ENCODE peak calls at places on chromosomes 13 and 19, in eight cellular contexts. B, X, M, G, J, I, T and N are unnamed samples. For H3K36me3 and H3K27me3, the result is how much of the 10 kb centered on the place peaks cover.

GRCh38 chr19:14497347-14497921 is 1.5 kb upstream of the GIPC1 start:
- DNase-seq in J (no peak), M (no peak), G (no peak), B (no peak), I (no peak), T (no peak), X (no peak), N (no peak)

GRCh38 chr19:20287070-20287469 is 120.1 kb downstream of the ZNF486 start:
- DNase-seq in M (no peak), I (no peak), G (no peak), B (no peak), T (no peak), X (no peak), J (no peak), N (no peak)

GRCh38 chr19:33273881-33274662 is 28.3 kb downstream of the CEBPA start:
- DNase-seq in T (peak), X (peak), M (peak), I (no peak), G (no peak), J (no peak), B (peak), N (no peak)

GRCh38 chr13:78022164-78022877 is 103.7 kb upstream of the EDNRB start:
- DNase-seq in I (peak), J (no peak), M (peak), B (no peak), T (peak), G (no peak), X (no peak), N (no peak)

GRCh38 chr19:3338541-3339181 is 27.7 kb upstream of the NFIC start:
- DNase-seq in M (no peak), T (peak), X (peak), J (no peak), I (no peak), B (no peak), G (no peak), N (no peak)

GRCh38 chr13:40255551-40255950 is 410.9 kb downstream of the FOXO1 start:
- DNase-seq in M (no peak), J (no peak), X (no peak), G (no peak), I (no peak), T (no peak), B (no peak), N (no peak)

GRCh38 chr19:45117167-45117594 is 24.2 kb downstream of the PPP1R37 start:
- DNase-seq in B (no peak), T (peak), M (no peak), G (no peak), J (no peak), X (no peak), I (no peak), N (no peak)

GRCh38 chr13:94706854-94707399 is 5.4 kb downstream of the SOX21 start:
- DNase-seq in B (no peak), X (no peak), J (peak), M (no peak), T (no peak), G (no peak), I (no peak), N (peak)

GRCh38 chr19:45161715-45162463 is 1.1 kb upstream of the NKPD1 start:
- DNase-seq in I (no peak), M (no peak), G (no peak), X (no peak), B (peak), T (no peak), J (no peak), N (peak)

GRCh38 chr13:51942189-51942588 is 69.1 kb downstream of the ATP7B start:
- DNase-seq in M (no peak), T (no peak), B (no peak), J (no peak), G (no peak), I (no peak), X (no peak), N (no peak)

GRCh38 chr19:19062454-19063182 is 1.2 kb upstream of the SLC25A42 start:
- DNase-seq in X (no peak), M (peak), I (no peak), J (no peak), T (no peak), G (no peak), B (peak), N (no peak)

GRCh38 chr13:85935868-85936467 is 136.7 kb upstream of the SLITRK6 start:
- DNase-seq in G (no peak), M (no peak), T (no peak), I (no peak), X (no peak), B (no peak), J (no peak), N (no peak)

GRCh38 chr13:75635621-75636338 is at the start of gene LMO7:
- DNase-seq in J (peak), I (peak), X (no peak), B (peak), G (peak), T (peak), M (no peak), N (peak)

GRCh38 chr19:11450570-11451326 is 15.3 kb downstream of the PRKCSH start:
- DNase-seq in X (no peak), G (no peak), I (no peak), J (no peak), M (no peak), B (no peak), T (no peak), N (no peak)

GRCh38 chr13:20465218-20465879 is 60.3 kb downstream of the CRYL1 start:
- DNase-seq in T (no peak), J (no peak), M (no peak), B (no peak), I (no peak), G (no peak), X (no peak), N (no peak)

GRCh38 chr19:1650627-1651009 is 1.8 kb downstream of the TCF3 start:
- DNase-seq in G (no peak), B (no peak), X (no peak), M (no peak), J (peak), I (no peak), T (no peak), N (peak)

GRCh38 chr13:113113846-113114271 is 8.3 kb downstream of the F7 start:
- DNase-seq in T (peak), G (no peak), I (no peak), J (no peak), B (no peak), M (no peak), X (peak), N (no peak)

GRCh38 chr13:24150613-24151012 is 9.9 kb upstream of the SPATA13 start:
- DNase-seq in X (no peak), I (no peak), M (no peak), T (no peak), B (no peak), J (no peak), G (no peak), N (no peak)

GRCh38 chr13:40236566-40237168 is 429.8 kb downstream of the FOXO1 start:
- DNase-seq in X (peak), J (no peak), B (no peak), T (no peak), I (no peak), M (no peak), G (peak), N (no peak)

GRCh38 chr13:80000679-80001509 is 340.0 kb downstream of the SPRY2 start:
- DNase-seq in M (no peak), G (no peak), T (no peak), I (no peak), J (no peak), B (no peak), X (no peak), N (no peak)

GRCh38 chr19:43474986-43475705 is 9.7 kb upstream of the LYPD3 start:
- DNase-seq in T (peak), G (peak), I (peak), J (peak), X (peak), M (peak), B (peak), N (peak)

GRCh38 chr19:48670699-48671455 is 1.9 kb downstream of the NTN5 start:
- DNase-seq in T (no peak), B (no peak), M (no peak), I (no peak), J (no peak), G (no peak), X (no peak), N (no peak)

GRCh38 chr13:95494082-95494681 is 58.3 kb upstream of the CLDN10 start:
- DNase-seq in M (peak), T (no peak), X (no peak), G (no peak), I (no peak), J (peak), B (peak), N (peak)

GRCh38 chr13:74966814-74967213 is 515.2 kb downstream of the TBC1D4 start:
- DNase-seq in M (peak), B (no peak), I (peak), T (no peak), J (no peak), G (no peak), X (no peak), N (no peak)

GRCh38 chr19:18514800-18515682 is 6.8 kb downstream of the ELL start:
- DNase-seq in B (peak), J (no peak), T (peak), M (peak), I (peak), G (no peak), X (peak), N (no peak)

GRCh38 chr13:114062754-114063153 is 69.7 kb downstream of the RASA3 start:
- DNase-seq in J (no peak), B (no peak), M (no peak), I (no peak), T (no peak), G (no peak), X (no peak), N (no peak)

GRCh38 chr19:45130888-45131615 is 29.7 kb downstream of the NKPD1 start:
- DNase-seq in T (no peak), B (peak), M (no peak), X (no peak), I (no peak), J (no peak), G (no peak), N (no peak)

GRCh38 chr19:49428547-49429451 is 3.6 kb downstream of the GFY start:
- DNase-seq in M (no peak), T (no peak), X (no peak), I (no peak), J (no peak), B (no peak), G (no peak), N (no peak)

GRCh38 chr13:33285420-33286124 is at the start of gene STARD13:
- DNase-seq in G (peak), I (peak), B (peak), M (peak), T (peak), J (peak), X (peak), N (peak)

GRCh38 chr13:40777166-40777956 is 6.4 kb upstream of the MRPS31 start:
- DNase-seq in B (peak), T (no peak), G (no peak), M (peak), J (peak), I (no peak), X (no peak), N (peak)

GRCh38 chr13:29136341-29136740 is 316.2 kb downstream of the MTUS2 start:
- DNase-seq in B (no peak), X (no peak), T (no peak), I (no peak), G (no peak), J (no peak), M (no peak), N (no peak)

GRCh38 chr13:50403311-50403710 is 388.1 kb downstream of the KCNRG start:
- DNase-seq in I (no peak), X (no peak), J (no peak), G (no peak), T (no peak), M (no peak), B (no peak), N (no peak)

GRCh38 chr13:28441533-28441928 is 53.4 kb downstream of the FLT1 start:
- DNase-seq in B (no peak), I (no peak), G (no peak), T (no peak), M (no peak), J (no peak), X (no peak), N (no peak)

GRCh38 chr19:58279042-58279924 is 528 bp downstream of the ZNF8 start:
- DNase-seq in B (peak), T (peak), G (peak), J (no peak), X (peak), I (peak), M (peak), N (peak)

GRCh38 chr19:1863638-1864479 is 480 bp upstream of the KLF16 start:
- DNase-seq in I (peak), M (peak), X (peak), G (peak), J (peak), B (peak), T (peak), N (peak)

GRCh38 chr19:58182989-58183821 is at the start of gene ZNF274:
- DNase-seq in I (peak), X (peak), M (peak), B (peak), G (peak), T (peak), J (peak), N (peak)

GRCh38 chr19:8321760-8322637 is 703 bp downstream of the RPS28 start:
- DNase-seq in I (no peak), X (no peak), T (no peak), J (no peak), B (no peak), M (no peak), G (no peak), N (no peak)

GRCh38 chr19:8322638-8322997 is 1.3 kb downstream of the RPS28 start:
- DNase-seq in T (no peak), G (no peak), J (no peak), I (no peak), B (no peak), X (no peak), M (no peak), N (no peak)

GRCh38 chr19:8320564-8321066 is 560 bp downstream of the NDUFA7 start:
- DNase-seq in J (no peak), I (no peak), G (no peak), X (no peak), T (no peak), B (no peak), M (no peak), N (no peak)

GRCh38 chr19:8321067-8321759 is at the start of the genes NDUFA7 and RPS28:
- DNase-seq in J (peak), G (peak), T (peak), B (peak), M (peak), I (peak), X (peak), N (peak)

GRCh38 chr19:8319807-8320520 is 1.2 kb downstream of the NDUFA7 start:
- DNase-seq in B (no peak), X (no peak), T (no peak), M (no peak), I (no peak), J (no peak), G (no peak), N (no peak)
- H3K4me3 ChIP-seq in B (peak), X (no peak), T (peak), M (peak), I (peak), J (no peak), G (peak), N (peak)

DNA sequence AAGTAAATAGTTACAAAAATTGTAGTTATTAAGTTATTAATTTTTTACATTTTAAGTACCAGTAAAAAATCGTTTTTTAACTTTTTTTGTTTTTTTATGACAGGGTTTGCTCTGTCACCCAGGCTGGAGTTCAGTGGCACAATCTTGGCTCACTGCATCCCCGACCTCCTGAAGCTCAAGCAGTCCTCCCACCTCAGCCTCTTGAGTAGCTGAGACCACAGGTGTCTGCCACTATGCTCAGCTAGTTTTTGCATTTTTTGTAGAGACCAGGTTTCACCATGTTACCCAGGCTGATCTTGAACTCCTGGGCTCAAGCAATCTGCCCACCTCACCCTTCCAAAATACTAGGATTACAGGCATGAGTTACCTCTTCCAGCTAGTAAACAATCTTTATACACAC is 477.9 kb upstream of the MIR17HG start:
- DNase-seq in J (no peak), X (no peak), T (no peak), M (no peak), I (no peak), B (no peak), G (no peak), N (no peak)
- H3K36me3 ChIP-seq in J (under half), X (under half), T (under half), M (under half), I (under half), B (under half), G (under half), N (under half)

DNA sequence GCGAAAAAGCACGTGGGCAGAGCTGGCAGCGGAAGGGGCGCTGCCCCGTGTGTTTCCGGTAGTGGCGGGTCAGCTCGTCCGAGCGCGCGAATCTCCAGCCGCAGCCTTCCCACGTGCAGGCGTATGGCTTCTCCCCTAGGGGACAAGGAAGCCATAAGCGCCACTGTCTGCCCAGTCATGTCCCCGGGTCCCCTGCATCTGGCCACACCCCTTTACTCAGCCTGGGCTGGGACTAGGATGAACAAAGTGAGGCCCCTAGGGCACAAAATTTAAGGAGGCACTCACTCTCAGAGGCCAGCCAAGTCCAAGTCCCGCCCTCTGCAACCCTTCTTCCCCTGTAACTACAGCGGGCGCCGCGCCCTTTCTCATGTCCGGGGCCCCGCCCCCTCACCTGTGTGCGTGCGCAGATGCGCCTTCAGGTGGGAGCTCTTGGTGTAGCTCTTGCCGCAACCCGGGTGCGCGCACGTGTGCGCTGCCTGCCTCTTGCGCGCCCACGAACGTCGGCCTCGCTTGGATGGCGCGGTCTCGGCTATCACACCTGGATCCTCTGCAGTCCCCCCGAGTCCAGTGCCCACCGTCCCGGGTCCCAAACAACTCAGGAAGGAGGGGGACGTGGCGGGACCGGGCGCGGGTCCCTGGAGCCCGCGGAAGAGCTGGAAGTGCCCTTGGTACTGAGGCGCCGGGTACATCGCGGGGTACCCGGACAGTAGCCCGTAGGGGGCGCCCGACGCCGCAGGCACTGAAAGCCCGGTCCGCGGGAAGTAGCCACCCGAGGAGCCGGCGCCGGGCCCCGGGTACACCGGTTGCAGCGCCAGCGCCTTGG is 1.9 kb downstream of the KLF1 start:
- DNase-seq in B (peak), G (no peak), X (no peak), I (peak), T (peak), J (peak), M (peak), N (no peak)
- H3K27me3 ChIP-seq in B (under half), G (under half), X (under half), I (under half), T (under half), J (half or more), M (under half), N (under half)

GRCh38 chr19:51185069-51185867 is 39.6 kb upstream of the CD33 start:
- DNase-seq in B (no peak), X (no peak), J (no peak), I (no peak), G (no peak), T (no peak), M (no peak), N (no peak)

GRCh38 chr19:51181377-51181912 is 39.3 kb downstream of the SIGLEC7 start:
- DNase-seq in X (no peak), T (no peak), I (no peak), B (no peak), J (no peak), G (no peak), M (no peak), N (no peak)

GRCh38 chr19:51183629-51184028 is 41.3 kb upstream of the CD33 start:
- DNase-seq in I (no peak), B (no peak), G (no peak), M (no peak), T (no peak), X (no peak), J (no peak), N (no peak)

GRCh38 chr19:51179297-51179696 is 37.2 kb downstream of the SIGLEC7 start:
- DNase-seq in B (no peak), M (no peak), I (no peak), X (no peak), G (no peak), J (no peak), T (no peak), N (no peak)

GRCh38 chr19:51181913-51182419 is 39.9 kb downstream of the SIGLEC7 start:
- DNase-seq in T (no peak), I (no peak), M (no peak), G (no peak), J (no peak), X (no peak), B (no peak), N (peak)
- H3K4me3 ChIP-seq in T (no peak), I (no peak), M (no peak), G (no peak), J (no peak), X (no peak), B (no peak), N (no peak)

GRCh38 chr13:61908906-61909305 is 493.3 kb upstream of the PCDH20 start:
- DNase-seq in I (no peak), M (no peak), T (no peak), J (no peak), X (no peak), B (no peak), G (no peak), N (no peak)
- H3K36me3 ChIP-seq in I (under half), M (under half), T (under half), J (under half), X (under half), B (under half), G (under half), N (under half)

GRCh38 chr19:35987571-35987896 is 7.5 kb upstream of the SDHAF1 start:
- DNase-seq in M (no peak), J (no peak), T (no peak), B (no peak), X (no peak), G (no peak), I (no peak), N (no peak)
- H3K27me3 ChIP-seq in M (under half), J (half or more), T (under half), B (under half), X (under half), G (under half), I (under half), N (under half)

DNA sequence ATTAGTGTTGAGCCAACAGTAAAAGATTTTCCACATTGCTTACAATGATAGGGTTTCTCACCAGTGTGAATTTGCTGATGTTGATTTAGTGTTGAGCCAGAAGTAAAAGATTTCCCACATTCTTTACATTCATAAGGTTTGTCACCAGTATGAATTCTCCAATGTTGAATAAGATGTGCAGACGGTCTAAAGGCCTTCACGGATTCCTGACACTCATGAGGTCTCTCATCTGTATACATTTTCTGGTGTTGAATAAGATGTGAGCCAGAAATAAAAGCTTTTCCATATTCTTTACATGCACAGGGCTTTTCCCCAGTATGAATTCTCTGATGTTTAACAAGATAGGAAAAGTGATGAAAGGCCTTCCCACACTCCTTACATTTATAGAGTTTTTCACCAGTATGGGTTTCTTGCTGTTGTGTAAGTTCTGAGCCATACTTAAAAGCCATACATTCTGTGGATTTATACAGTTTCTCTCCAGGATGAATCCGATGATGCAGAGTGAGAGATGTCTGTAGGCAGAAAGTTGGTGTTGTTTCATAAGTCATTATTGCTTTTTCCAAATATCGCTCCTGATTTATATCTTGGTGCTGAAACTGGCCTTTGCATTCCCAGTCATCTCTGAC is 22.4 kb downstream of the ZNF850 start:
- DNase-seq in M (no peak), J (no peak), T (no peak), I (no peak), G (no peak), X (no peak), B (no peak), N (no peak)
- H3K4me3 ChIP-seq in M (no peak), J (no peak), T (no peak), I (no peak), G (no peak), X (no peak), B (no peak), N (no peak)